ENCODE peak calls at places on chromosomes 4 and X, in four cellular contexts. C, M, P and R are unnamed samples.
A peak's percentile ranks its signal among the peaks of the same experiment; 100 is the strongest.

GRCh38 chrX:94058728-94059382 is 384.8 kb downstream of the FAM133A start:
- DNase-seq in C (peak; percentile 4), M (peak; percentile 49), P (no peak), R (no peak)

GRCh38 chr4:150348079-150348478 is 233.9 kb upstream of the MAB21L2 start:
- DNase-seq in C (peak; percentile 10), M (no peak), P (peak; percentile 5), R (no peak)

GRCh38 chr4:111108138-111108537 is 485.3 kb upstream of the PITX2 start:
- DNase-seq in C (no peak), M (no peak), P (no peak), R (no peak)

GRCh38 chr4:14827111-14827510 is 175.2 kb upstream of the CPEB2 start:
- DNase-seq in C (no peak), M (no peak), P (no peak), R (no peak)

GRCh38 chrX:2689773-2690666 is 1.1 kb upstream of the CD99 start:
- DNase-seq in C (no peak), M (peak; percentile 43), P (no peak), R (no peak)

GRCh38 chr4:41611881-41612871 is 74.2 kb downstream of the LIMCH1 start:
- DNase-seq in C (peak; percentile 71), M (no peak), P (no peak), R (peak; percentile 89)

GRCh38 chr4:16120720-16121119 is 36.9 kb upstream of the PROM1 start:
- DNase-seq in C (no peak), M (peak; percentile 4), P (no peak), R (no peak)

GRCh38 chr4:100582146-100582545 is 64.3 kb upstream of the EMCN start:
- DNase-seq in C (no peak), M (no peak), P (no peak), R (no peak)

GRCh38 chrX:150456466-150456865 is 93.3 kb downstream of the MAMLD1 start:
- DNase-seq in C (no peak), M (no peak), P (no peak), R (no peak)